ENCODE peak calls at places on chromosome X, in eight cellular contexts. A, S, I, C, J, Y, W and P are unnamed samples.

GRCh38 chrX:110284159-110284558 is 33.7 kb downstream of the AMMECR1 start:
- DNase-seq in A (no peak), S (peak), I (peak), C (peak), J (no peak), Y (no peak), W (peak), P (no peak)

GRCh38 chrX:65987856-65988255 is 52.0 kb downstream of the VSIG4 start:
- DNase-seq in A (no peak), S (no peak), I (no peak), C (no peak), J (no peak), Y (no peak), W (no peak), P (no peak)

GRCh38 chrX:138463476-138463875 is 248.0 kb downstream of the FGF13 start:
- DNase-seq in A (no peak), S (no peak), I (no peak), C (no peak), J (no peak), Y (no peak), W (no peak), P (no peak)

GRCh38 chrX:1231850-1232505 is 19.5 kb upstream of the CRLF2 start:
- DNase-seq in A (no peak), S (no peak), I (no peak), C (no peak), J (no peak), Y (no peak), W (no peak), P (no peak)

GRCh38 chrX:102835504-102836146 is 101.4 kb upstream of the RAB40AL start:
- DNase-seq in A (no peak), S (peak), I (no peak), C (peak), J (no peak), Y (peak), W (peak), P (peak)

GRCh38 chrX:120794525-120794975 is 81.1 kb downstream of the CT47B1 start:
- DNase-seq in A (no peak), S (peak), I (peak), C (peak), J (no peak), Y (no peak), W (peak), P (no peak)

GRCh38 chrX:113868169-113868568 is 715.7 kb upstream of the HTR2C start:
- DNase-seq in A (no peak), S (no peak), I (peak), C (no peak), J (no peak), Y (peak), W (no peak), P (no peak)

GRCh38 chrX:122777766-122778165 is 406.3 kb upstream of the GRIA3 start:
- DNase-seq in A (no peak), S (no peak), I (no peak), C (peak), J (no peak), Y (no peak), W (peak), P (no peak)

GRCh38 chrX:68114573-68115199 is 318.6 kb downstream of the OPHN1 start:
- DNase-seq in A (no peak), S (peak), I (peak), C (peak), J (no peak), Y (no peak), W (peak), P (peak)

GRCh38 chrX:52271212-52271611 is 86.5 kb downstream of the MAGED4 start:
- DNase-seq in A (no peak), S (peak), I (no peak), C (peak), J (no peak), Y (peak), W (peak), P (peak)

GRCh38 chrX:132375941-132376340 is 112.9 kb downstream of the MBNL3 start:
- DNase-seq in A (no peak), S (peak), I (no peak), C (peak), J (no peak), Y (no peak), W (no peak), P (no peak)

GRCh38 chrX:134999469-134999868 is 8.7 kb downstream of the SMIM10 start:
- DNase-seq in A (no peak), S (peak), I (peak), C (peak), J (no peak), Y (peak), W (peak), P (peak)

GRCh38 chrX:119757979-119758681 is at the start of gene SOWAHD:
- DNase-seq in A (no peak), S (peak), I (no peak), C (no peak), J (peak), Y (peak), W (no peak), P (peak)

GRCh38 chrX:153052534-153052933 is 3.7 kb upstream of the PNMA3 start:
- DNase-seq in A (no peak), S (no peak), I (no peak), C (no peak), J (no peak), Y (no peak), W (no peak), P (no peak)

GRCh38 chrX:48864210-48864609 is 28.8 kb upstream of the PCSK1N start:
- DNase-seq in A (no peak), S (peak), I (peak), C (peak), J (no peak), Y (no peak), W (peak), P (no peak)

GRCh38 chrX:87338510-87338909 is 179.1 kb upstream of the KLHL4 start:
- DNase-seq in A (no peak), S (peak), I (peak), C (peak), J (no peak), Y (no peak), W (peak), P (no peak)

GRCh38 chrX:55524487-55524886 is 34.8 kb upstream of the USP51 start:
- DNase-seq in A (no peak), S (peak), I (no peak), C (peak), J (no peak), Y (no peak), W (peak), P (no peak)

GRCh38 chrX:15349046-15349445 is 13.7 kb upstream of the PIGA start:
- DNase-seq in A (peak), S (peak), I (peak), C (peak), J (no peak), Y (peak), W (peak), P (peak)

GRCh38 chrX:2969021-2969420 is 37.3 kb upstream of the ARSH start:
- DNase-seq in A (no peak), S (no peak), I (no peak), C (no peak), J (no peak), Y (no peak), W (no peak), P (no peak)

GRCh38 chrX:99719140-99719539 is 690.9 kb downstream of the PCDH19 start:
- DNase-seq in A (no peak), S (no peak), I (no peak), C (no peak), J (no peak), Y (no peak), W (no peak), P (no peak)

GRCh38 chrX:75609361-75609760 is 86.5 kb upstream of the ZDHHC15 start:
- DNase-seq in A (no peak), S (no peak), I (no peak), C (no peak), J (no peak), Y (no peak), W (no peak), P (no peak)

GRCh38 chrX:74536142-74537010 is 78.0 kb downstream of the RLIM start:
- DNase-seq in A (peak), S (peak), I (peak), C (peak), J (peak), Y (peak), W (peak), P (peak)

GRCh38 chrX:67604979-67605703 is 61.3 kb downstream of the AR start:
- DNase-seq in A (no peak), S (peak), I (peak), C (peak), J (no peak), Y (peak), W (peak), P (no peak)

GRCh38 chrX:36198575-36198974 is 279.0 kb downstream of the CFAP47 start:
- DNase-seq in A (peak), S (no peak), I (no peak), C (no peak), J (no peak), Y (no peak), W (no peak), P (no peak)

GRCh38 chrX:10833299-10834169 is 213.1 kb upstream of the MID1 start:
- DNase-seq in A (peak), S (peak), I (peak), C (peak), J (peak), Y (no peak), W (peak), P (peak)

GRCh38 chrX:134013092-134013497 is 27.7 kb upstream of the GPC3 start:
- DNase-seq in A (no peak), S (peak), I (peak), C (peak), J (no peak), Y (no peak), W (peak), P (no peak)

GRCh38 chrX:39734174-39734776 is 363.5 kb downstream of the BCOR start:
- DNase-seq in A (peak), S (no peak), I (no peak), C (no peak), J (no peak), Y (no peak), W (no peak), P (no peak)

GRCh38 chrX:36116222-36116621 is 196.7 kb downstream of the CFAP47 start:
- DNase-seq in A (no peak), S (no peak), I (no peak), C (no peak), J (no peak), Y (no peak), W (no peak), P (peak)

GRCh38 chrX:16836371-16836770 is 33.8 kb downstream of the RBBP7 start:
- DNase-seq in A (no peak), S (peak), I (peak), C (peak), J (no peak), Y (peak), W (no peak), P (no peak)

GRCh38 chrX:11760958-11761357 is 2.9 kb downstream of the MSL3 start:
- DNase-seq in A (no peak), S (no peak), I (no peak), C (no peak), J (no peak), Y (no peak), W (no peak), P (no peak)

GRCh38 chrX:75781618-75782017 is 3.4 kb downstream of the MAGEE2 start:
- DNase-seq in A (no peak), S (peak), I (no peak), C (no peak), J (no peak), Y (no peak), W (no peak), P (no peak)

GRCh38 chrX:154367474-154368308 is 6.7 kb downstream of the FLNA start:
- DNase-seq in A (no peak), S (no peak), I (no peak), C (no peak), J (no peak), Y (no peak), W (no peak), P (no peak)

GRCh38 chrX:132833373-132833772 is 125.1 kb downstream of the HS6ST2 start:
- DNase-seq in A (no peak), S (no peak), I (no peak), C (no peak), J (no peak), Y (no peak), W (no peak), P (no peak)

GRCh38 chrX:21586001-21586400 is 72.1 kb downstream of the KLHL34 start:
- DNase-seq in A (no peak), S (no peak), I (no peak), C (no peak), J (no peak), Y (no peak), W (no peak), P (no peak)

GRCh38 chrX:154051210-154051810 is 31.6 kb upstream of the IRAK1 start:
- DNase-seq in A (peak), S (peak), I (peak), C (peak), J (no peak), Y (peak), W (peak), P (peak)

GRCh38 chrX:31038585-31039326 is 33.1 kb downstream of the FTHL17 start:
- DNase-seq in A (peak), S (peak), I (peak), C (peak), J (no peak), Y (peak), W (peak), P (peak)

GRCh38 chrX:155179343-155179997 is 36.8 kb upstream of the VBP1 start:
- DNase-seq in A (no peak), S (no peak), I (no peak), C (no peak), J (no peak), Y (peak), W (peak), P (no peak)

GRCh38 chrX:12548746-12549145 is 242.5 kb upstream of the PRPS2 start:
- DNase-seq in A (no peak), S (peak), I (peak), C (peak), J (no peak), Y (peak), W (peak), P (no peak)

GRCh38 chrX:22220941-22221340 is 51.8 kb upstream of the CBLL2 start:
- DNase-seq in A (no peak), S (peak), I (peak), C (peak), J (no peak), Y (no peak), W (peak), P (no peak)

GRCh38 chrX:72123471-72124185 is 8.1 kb downstream of the RTL5 start:
- DNase-seq in A (no peak), S (peak), I (peak), C (no peak), J (no peak), Y (no peak), W (no peak), P (no peak)
- H3K4me3 ChIP-seq in A (no peak), S (no peak), I (no peak), C (no peak), J (no peak), Y (no peak), W (no peak), P (no peak)

DNA sequence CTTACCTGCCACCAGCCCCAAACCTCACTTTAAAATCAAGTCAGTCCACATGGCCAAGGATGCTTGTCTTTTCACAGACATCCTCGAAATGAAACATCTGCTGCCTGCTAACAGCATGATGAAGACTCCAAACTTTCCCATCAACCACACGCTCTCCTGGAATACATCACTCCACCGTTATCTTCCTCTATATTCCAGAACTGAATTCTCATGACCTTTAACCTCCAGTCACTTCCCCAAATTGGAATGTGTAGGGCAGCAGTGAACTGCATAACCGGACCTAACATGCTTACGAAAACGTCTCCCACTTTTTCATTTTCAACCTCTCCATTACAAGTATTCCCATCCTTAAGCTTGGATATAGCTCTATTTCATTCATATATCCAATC is 30.7 kb upstream of the ZNF41 start:
- DNase-seq in A (no peak), S (no peak), I (peak), C (peak), J (no peak), Y (no peak), W (no peak), P (peak)
- H3K4me3 ChIP-seq in A (no peak), S (peak), I (no peak), C (peak), J (peak), Y (peak), W (peak), P (peak)

GRCh38 chrX:150886381-150886780 is 12.1 kb downstream of the CD99L2 start:
- DNase-seq in A (no peak), S (no peak), I (no peak), C (no peak), J (no peak), Y (no peak), W (no peak), P (no peak)

GRCh38 chrX:150889131-150889530 is 9.3 kb downstream of the CD99L2 start:
- DNase-seq in A (no peak), S (no peak), I (no peak), C (no peak), J (no peak), Y (no peak), W (no peak), P (no peak)

GRCh38 chrX:150893936-150894335 is 4.5 kb downstream of the CD99L2 start:
- DNase-seq in A (no peak), S (no peak), I (no peak), C (no peak), J (no peak), Y (no peak), W (no peak), P (no peak)

GRCh38 chrX:150887906-150888465 is 10.5 kb downstream of the CD99L2 start:
- DNase-seq in A (no peak), S (peak), I (peak), C (peak), J (no peak), Y (no peak), W (peak), P (no peak)
- H3K4me3 ChIP-seq in A (no peak), S (no peak), I (no peak), C (no peak), J (no peak), Y (no peak), W (no peak), P (no peak)

GRCh38 chrX:50893466-50893865 is 17.1 kb upstream of the BMP15 start:
- DNase-seq in A (peak), S (no peak), I (no peak), C (no peak), J (no peak), Y (no peak), W (no peak), P (no peak)

GRCh38 chrX:50889582-50889981 is 21.0 kb upstream of the BMP15 start:
- DNase-seq in A (no peak), S (no peak), I (no peak), C (no peak), J (no peak), Y (no peak), W (no peak), P (no peak)

GRCh38 chrX:50888884-50889283 is 21.7 kb upstream of the BMP15 start:
- DNase-seq in A (no peak), S (no peak), I (no peak), C (no peak), J (no peak), Y (no peak), W (no peak), P (no peak)
- H3K4me3 ChIP-seq in A (no peak), S (no peak), I (no peak), C (no peak), J (no peak), Y (no peak), W (no peak), P (no peak)

GRCh38 chrX:46326161-46326560 is 219.1 kb downstream of the ZNF674 start:
- DNase-seq in A (no peak), S (peak), I (peak), C (peak), J (no peak), Y (no peak), W (peak), P (no peak)
- H3K4me3 ChIP-seq in A (no peak), S (no peak), I (no peak), C (no peak), J (no peak), Y (no peak), W (no peak), P (no peak)

DNA sequence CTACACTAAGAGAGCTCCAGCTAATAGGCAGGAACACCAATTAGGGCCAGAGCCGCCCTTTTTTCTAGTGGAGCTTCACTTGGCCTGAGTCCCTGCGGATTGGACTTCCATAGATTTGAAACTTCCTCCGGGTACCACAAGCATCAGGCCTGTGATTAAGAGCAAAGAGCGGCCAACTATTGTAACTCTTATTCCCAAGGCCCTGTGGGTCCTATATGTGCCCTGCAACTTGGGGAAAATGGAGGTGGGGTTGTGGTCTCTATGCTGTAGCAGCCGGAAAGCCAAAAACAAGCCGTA is at the start of gene NCBP2L:
- DNase-seq in A (no peak), S (no peak), I (no peak), C (no peak), J (no peak), Y (no peak), W (no peak), P (no peak)
- H3K4me3 ChIP-seq in A (peak), S (peak), I (peak), C (peak), J (peak), Y (peak), W (peak), P (no peak)

GRCh38 chrX:38732866-38733265 is 68.4 kb upstream of the MID1IP1 start:
- DNase-seq in A (no peak), S (no peak), I (no peak), C (no peak), J (no peak), Y (no peak), W (no peak), P (no peak)
- H3K4me3 ChIP-seq in A (no peak), S (no peak), I (no peak), C (no peak), J (no peak), Y (no peak), W (no peak), P (no peak)

DNA sequence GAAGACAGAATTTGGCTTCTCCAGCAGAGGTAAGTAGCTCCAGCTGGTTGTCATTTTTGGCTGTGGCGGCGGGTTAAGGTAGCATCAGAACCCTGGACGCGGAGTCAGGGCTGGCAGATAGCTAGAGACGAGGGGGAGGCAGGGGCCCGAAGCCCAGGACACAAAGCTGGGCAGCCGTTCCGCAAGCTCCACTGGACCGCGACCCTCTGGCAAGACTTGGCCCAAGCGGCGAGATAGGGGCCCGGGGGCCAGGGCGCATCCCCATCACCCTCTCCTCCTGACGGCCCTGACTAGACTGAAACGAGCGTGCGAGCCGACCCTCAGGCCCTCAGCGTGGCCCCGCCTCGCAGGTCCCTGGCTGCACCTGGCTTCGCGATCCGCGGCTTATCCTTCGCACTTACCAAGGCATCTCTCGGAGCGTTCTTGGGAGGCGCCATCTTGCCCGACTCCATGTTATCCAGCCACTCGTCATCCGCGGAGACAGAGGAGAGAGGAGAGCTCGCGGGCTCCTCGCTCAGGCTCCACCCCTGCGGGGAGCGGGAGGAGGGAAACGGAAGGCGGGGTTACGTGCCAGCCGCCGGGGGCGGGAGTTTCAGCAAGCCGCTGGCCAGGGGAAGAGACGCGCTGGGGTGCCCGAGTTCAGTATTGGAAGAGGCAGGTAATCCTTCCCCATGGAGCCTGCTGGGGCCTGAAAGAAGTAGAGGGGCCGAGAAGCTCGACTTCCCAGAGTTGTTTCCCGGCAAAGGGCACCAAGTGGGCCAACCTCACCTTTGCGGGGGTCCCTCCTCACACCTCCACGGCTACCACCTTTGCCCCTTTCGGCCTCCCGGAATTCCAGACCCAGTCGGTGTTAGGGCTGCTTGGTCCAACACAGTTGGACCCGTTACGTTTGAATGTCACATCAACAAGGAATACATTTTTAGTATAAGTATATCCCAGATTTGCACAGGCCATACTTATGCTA is at the start of gene TAF9B:
- DNase-seq in A (peak), S (peak), I (peak), C (peak), J (peak), Y (peak), W (peak), P (peak)
- H3K4me3 ChIP-seq in A (peak), S (peak), I (peak), C (peak), J (peak), Y (peak), W (peak), P (peak)